ENCODE peak calls at places on chromosomes 4 and X, in eight cellular contexts. L, P, Z, E, J, W, R and Y are unnamed samples.

GRCh38 chr4:173420324-173420752 is 21.4 kb upstream of the SCRG1 start:
- DNase-seq in P (peak; percentile 12), W (no peak), R (no peak), Z (no peak), J (no peak), L (no peak), E (no peak), Y (no peak)

GRCh38 chr4:160129439-160129838 is 1026.6 kb downstream of the RAPGEF2 start:
- DNase-seq in L (no peak), W (no peak), R (no peak), J (no peak), Z (no peak), P (peak; percentile 18), E (no peak), Y (no peak)

GRCh38 chrX:109952050-109952449 is 50.9 kb upstream of the TMEM164 start:
- DNase-seq in W (no peak), Z (no peak), J (no peak), L (no peak), R (no peak), E (no peak), P (no peak), Y (no peak)

GRCh38 chr4:176778063-176778462 is 14.7 kb downstream of the VEGFC start:
- DNase-seq in L (no peak), E (no peak), Z (no peak), R (no peak), J (no peak), P (no peak), W (no peak), Y (no peak)

GRCh38 chr4:178329226-178329872 is 887.1 kb upstream of the AGA start:
- DNase-seq in Z (no peak), R (no peak), E (no peak), P (no peak), W (no peak), L (no peak), J (no peak), Y (no peak)

GRCh38 chr4:20176881-20177280 is 74.8 kb upstream of the SLIT2 start:
- DNase-seq in E (no peak), R (no peak), P (no peak), L (no peak), W (no peak), Z (no peak), J (no peak), Y (no peak)

GRCh38 chrX:153723351-153724251 is 586 bp downstream of the BCAP31 start:
- DNase-seq in E (peak; percentile 44), R (no peak), Z (peak; percentile 53), L (peak; percentile 46), W (no peak), J (peak; percentile 61), P (no peak), Y (peak; percentile 65)

GRCh38 chr4:155578219-155578618 is 88.4 kb upstream of the GUCY1A1 start:
- DNase-seq in R (no peak), W (no peak), P (no peak), J (no peak), Z (no peak), E (no peak), L (no peak), Y (no peak)

GRCh38 chr4:112210777-112211176 is 20.8 kb upstream of the AP1AR start:
- DNase-seq in P (no peak), L (no peak), E (no peak), Z (no peak), R (no peak), W (no peak), J (no peak), Y (no peak)

GRCh38 chr4:61193863-61194262 is 6.3 kb upstream of the ADGRL3 start:
- DNase-seq in L (no peak), P (no peak), E (no peak), W (no peak), R (no peak), Z (no peak), J (no peak), Y (no peak)

GRCh38 chr4:150938873-150939499 is 76.1 kb downstream of the LRBA start:
- DNase-seq in L (no peak), J (no peak), W (no peak), P (no peak), Z (no peak), E (no peak), R (no peak), Y (no peak)

GRCh38 chr4:6963139-6963611 is 53.5 kb downstream of the TBC1D14 start:
- DNase-seq in J (no peak), W (no peak), P (no peak), E (no peak), R (no peak), L (no peak), Z (no peak), Y (no peak)

GRCh38 chr4:2834001-2834921 is 9.4 kb upstream of the ADD1 start:
- DNase-seq in Z (no peak), E (no peak), L (no peak), P (no peak), W (peak; percentile 31), J (no peak), R (peak; percentile 8), Y (peak; percentile 28)

GRCh38 chr4:112214397-112215264 is 17.0 kb upstream of the AP1AR start:
- DNase-seq in E (no peak), Z (no peak), R (no peak), J (no peak), L (no peak), P (peak; percentile 28), W (no peak), Y (no peak)

GRCh38 chrX:124594017-124594651 is 247.8 kb downstream of the SH2D1A start:
- DNase-seq in E (no peak), R (no peak), J (no peak), L (no peak), Z (no peak), W (no peak), P (no peak), Y (no peak)

GRCh38 chr4:6250235-6250983 is 19.2 kb upstream of the WFS1 start:
- DNase-seq in P (peak; percentile 76), W (no peak), J (no peak), Z (no peak), L (no peak), E (no peak), R (no peak), Y (no peak)

GRCh38 chr4:3257125-3257690 is 8.2 kb downstream of the MSANTD1 start:
- DNase-seq in Z (no peak), P (no peak), E (no peak), W (peak; percentile 37), L (no peak), J (no peak), R (peak; percentile 3), Y (no peak)

GRCh38 chr4:6198768-6199343 is 1.5 kb downstream of the JAKMIP1 start:
- DNase-seq in W (no peak), Z (no peak), J (peak; percentile 40), P (no peak), R (no peak), L (no peak), E (no peak), Y (no peak)

GRCh38 chr4:87044511-87045369 is 109.9 kb downstream of the AFF1 start:
- DNase-seq in J (no peak), L (no peak), W (no peak), P (no peak), Z (no peak), R (no peak), E (no peak), Y (no peak)

GRCh38 chr4:90127223-90127705 is at the start of gene CCSER1:
- DNase-seq in J (peak; percentile 64), R (peak; percentile 27), L (peak; percentile 63), E (peak; percentile 19), W (peak; percentile 83), Z (peak; percentile 85), P (peak; percentile 61), Y (peak; percentile 89)

DNA sequence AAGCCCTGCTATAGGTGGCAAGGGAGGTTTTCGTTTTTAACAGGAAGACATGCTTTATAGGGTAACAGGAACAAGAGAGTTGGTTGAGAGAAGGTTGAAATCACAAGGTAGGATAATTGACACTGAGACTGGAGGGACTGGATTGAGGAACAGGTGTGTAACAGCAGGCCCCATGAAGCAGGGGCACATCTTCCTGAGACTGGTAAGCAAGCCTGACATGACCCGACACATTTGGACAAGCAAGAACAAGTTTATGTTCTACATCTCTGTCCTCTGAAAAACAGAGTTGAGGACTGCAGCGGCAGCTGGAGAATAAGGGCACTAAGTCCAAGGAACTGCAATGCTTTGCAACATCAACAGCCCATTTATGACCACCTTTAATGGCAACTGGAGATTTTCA is 5.2 kb downstream of the RPS4X start:
- DNase-seq in W (no peak), P (no peak), J (no peak), E (no peak), R (no peak), Z (no peak), L (no peak), Y (no peak)
- H3K27ac ChIP-seq in W (no peak overlapping the region), P (peak overlapping the region; percentile 20), J (no peak overlapping the region), E (no peak overlapping the region), R (no peak overlapping the region), Z (no peak overlapping the region), L (no peak overlapping the region), Y (no peak overlapping the region)

GRCh38 chrX:39396358-39396995 is 595.2 kb downstream of the MID1IP1 start:
- DNase-seq in J (no peak), E (no peak), R (no peak), W (no peak), L (no peak), Z (no peak), P (no peak), Y (no peak)
- H3K4me1 ChIP-seq in J (peaks cover 3% of the 10 kb centered on the region), E (no peaks in the 10 kb centered on the region), R (no peaks in the 10 kb centered on the region), W (no peaks in the 10 kb centered on the region), L (no peaks in the 10 kb centered on the region), Z (no peaks in the 10 kb centered on the region), P (no peaks in the 10 kb centered on the region), Y (no peaks in the 10 kb centered on the region)

DNA sequence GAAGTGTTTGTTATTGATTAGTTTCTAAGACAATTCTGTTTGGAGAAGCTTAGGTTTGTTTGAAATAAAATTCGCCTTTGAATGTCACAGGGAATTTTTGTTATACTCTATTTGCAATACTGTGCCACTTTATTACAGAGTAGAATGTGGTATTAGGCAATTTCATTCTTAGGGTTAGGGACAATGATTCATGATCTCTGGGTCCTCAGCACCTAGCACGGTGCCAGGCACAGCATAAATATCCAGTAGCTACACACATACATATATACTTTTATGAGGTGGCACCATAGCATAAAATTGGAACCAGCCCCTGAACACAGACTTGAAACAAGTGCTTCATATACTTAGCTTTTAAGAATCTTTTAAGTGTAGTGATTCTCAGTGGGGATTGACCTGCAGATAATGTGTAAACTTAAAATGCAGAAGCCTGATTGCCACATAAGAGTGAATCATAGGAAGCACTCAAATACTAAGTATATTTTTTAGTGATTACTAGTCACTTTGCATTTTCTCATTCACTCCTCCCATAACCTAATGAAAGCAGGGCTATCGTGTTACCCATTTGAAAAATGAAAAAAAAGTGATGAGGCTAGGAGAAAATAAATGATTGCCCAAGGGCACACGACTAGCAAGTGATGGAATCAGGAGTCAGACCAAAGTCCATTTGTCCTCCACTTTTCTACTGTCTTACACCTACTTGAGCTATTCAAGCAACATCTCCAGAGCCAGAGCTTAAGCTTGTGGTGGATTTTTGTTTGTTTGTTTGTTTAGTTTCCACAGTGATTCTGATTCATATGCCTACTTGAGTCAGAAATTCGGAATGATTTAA is 366.0 kb upstream of the FGF13 start:
- DNase-seq in L (no peak), J (no peak), P (no peak), W (no peak), R (no peak), Z (no peak), E (no peak), Y (no peak)
- H3K27ac ChIP-seq in L (no peak overlapping the region), J (no peak overlapping the region), P (no peak overlapping the region), W (no peak overlapping the region), R (no peak overlapping the region), Z (no peak overlapping the region), E (no peak overlapping the region), Y (no peak overlapping the region)

DNA sequence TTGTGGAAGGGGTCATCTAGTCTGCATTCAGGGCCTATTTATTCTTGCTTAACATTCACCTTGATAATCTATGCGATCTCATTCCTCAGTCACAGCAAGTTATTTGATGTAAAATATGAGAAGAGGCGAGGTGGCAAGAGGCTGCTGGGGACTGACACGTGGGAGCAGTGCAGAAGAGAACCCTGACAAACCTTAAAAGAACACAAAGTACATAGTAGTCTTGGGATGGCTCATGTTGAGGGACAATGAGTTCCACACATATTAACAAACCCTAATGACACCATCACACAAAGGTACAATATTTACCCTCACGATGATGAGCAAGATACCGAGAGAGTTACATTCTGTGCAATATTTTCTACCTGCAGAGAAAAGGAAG is 57.5 kb downstream of the MAML3 start:
- DNase-seq in W (no peak), E (no peak), Z (no peak), R (no peak), J (no peak), P (no peak), L (no peak), Y (no peak)
- H3K4me1 ChIP-seq in W (peaks cover 50% of the 10 kb centered on the region), E (peaks cover 26% of the 10 kb centered on the region), Z (peaks cover 48% of the 10 kb centered on the region), R (peaks cover 64% of the 10 kb centered on the region), J (peaks cover 18% of the 10 kb centered on the region), P (peaks cover 29% of the 10 kb centered on the region), L (no peaks in the 10 kb centered on the region), Y (peaks cover 93% of the 10 kb centered on the region)